ENCODE peak calls at places on chromosome 19, in seven cellular contexts. Y, U, W, T, V, Z and C are unnamed samples.

GRCh38 chr19:50975766-50976165 is 6.4 kb upstream of the KLK6 start:
- DNase-seq in W (no peak), T (peak), Z (no peak), U (no peak), Y (no peak), V (peak), C (no peak)

GRCh38 chr19:3121821-3122511 is 13.9 kb upstream of the GNA15 start:
- DNase-seq in W (no peak), Z (no peak), U (no peak), T (no peak), V (no peak), Y (no peak), C (no peak)

GRCh38 chr19:14673088-14673487 is 1.6 kb downstream of the ADGRE3 start:
- DNase-seq in Z (no peak), W (no peak), T (no peak), U (no peak), V (no peak), Y (no peak), C (no peak)

GRCh38 chr19:10290876-10291553 is 1.3 kb downstream of the ICAM5 start:
- DNase-seq in Y (peak), W (peak), T (peak), V (peak), U (no peak), Z (peak), C (no peak)

GRCh38 chr19:9323557-9323918 is 441 bp upstream of the ZNF559 start:
- DNase-seq in V (peak), T (no peak), Y (no peak), Z (peak), U (peak), W (peak), C (peak)

GRCh38 chr19:1132625-1133383 is 29.0 kb downstream of the GPX4 start:
- DNase-seq in Z (peak), U (peak), V (no peak), W (no peak), T (no peak), Y (no peak), C (no peak)

GRCh38 chr19:53554804-53555203 is 16.9 kb downstream of the ZNF331 start:
- DNase-seq in Y (no peak), V (no peak), T (peak), U (no peak), Z (no peak), W (no peak), C (no peak)

GRCh38 chr19:1130801-1131717 is 27.3 kb downstream of the GPX4 start:
- DNase-seq in U (no peak), T (no peak), V (no peak), Z (peak), Y (no peak), W (peak), C (no peak)

GRCh38 chr19:55508120-55508519 is 19.9 kb downstream of the SSC5D start:
- DNase-seq in V (no peak), Z (no peak), U (no peak), T (no peak), Y (no peak), W (no peak), C (peak)

GRCh38 chr19:50197348-50197747 is 6.1 kb upstream of the MYH14 start:
- DNase-seq in U (no peak), Z (no peak), T (no peak), W (no peak), Y (no peak), V (no peak), C (no peak)

GRCh38 chr19:50333737-50334617 is 4.8 kb upstream of the KCNC3 start:
- DNase-seq in V (peak), Z (peak), Y (peak), T (peak), U (no peak), W (peak), C (peak)

GRCh38 chr19:16070366-16070990 is 5.8 kb upstream of the TPM4 start:
- DNase-seq in Y (no peak), U (no peak), V (peak), Z (peak), T (no peak), W (peak), C (no peak)

GRCh38 chr19:31346660-31347059 is 2.6 kb downstream of the TSHZ3 start:
- DNase-seq in T (no peak), Z (no peak), U (no peak), V (no peak), Y (no peak), W (no peak), C (no peak)

GRCh38 chr19:10876459-10877240 is 5.3 kb downstream of the CARM1 start:
- DNase-seq in U (no peak), V (no peak), W (no peak), T (no peak), Z (no peak), Y (no peak), C (no peak)

GRCh38 chr19:27773318-27774094 is 1439.4 kb downstream of the UQCRFS1 start:
- DNase-seq in V (no peak), W (no peak), Y (no peak), T (no peak), Z (no peak), U (no peak), C (no peak)

GRCh38 chr19:677201-677600 is 1.0 kb downstream of the FSTL3 start:
- DNase-seq in Y (no peak), V (peak), Z (no peak), U (peak), W (no peak), T (peak), C (peak)

GRCh38 chr19:56637976-56638555 is 4.9 kb upstream of the SMIM17 start:
- DNase-seq in V (peak), Z (no peak), U (peak), Y (peak), T (peak), W (peak), C (peak)

GRCh38 chr19:29422686-29423085 is 103.1 kb upstream of the VSTM2B start:
- DNase-seq in Y (no peak), T (no peak), W (no peak), V (no peak), U (no peak), Z (no peak), C (no peak)

GRCh38 chr19:1167687-1168561 is 6.1 kb downstream of the SBNO2 start:
- DNase-seq in W (no peak), Z (no peak), U (no peak), T (no peak), Y (no peak), V (no peak), C (no peak)

GRCh38 chr19:50703915-50704548 is 15.6 kb downstream of the SHANK1 start:
- DNase-seq in T (peak), V (no peak), W (no peak), U (no peak), Z (no peak), Y (peak), C (no peak)

GRCh38 chr19:1488282-1488601 is 1.9 kb downstream of the PCSK4 start:
- DNase-seq in T (no peak), Y (no peak), Z (no peak), U (no peak), V (no peak), W (no peak), C (no peak)

GRCh38 chr19:1457031-1457739 is 7.3 kb downstream of the APC2 start:
- DNase-seq in V (no peak), U (no peak), Z (no peak), W (no peak), Y (peak), T (peak), C (no peak)

GRCh38 chr19:50870417-50871089 is 2.7 kb upstream of the KLK2 start:
- DNase-seq in U (peak), Z (no peak), W (no peak), Y (peak), V (no peak), T (peak), C (no peak)

GRCh38 chr19:8332976-8333770 is 9.9 kb downstream of the KANK3 start:
- DNase-seq in T (peak), U (no peak), Y (peak), W (no peak), V (no peak), Z (no peak), C (no peak)

GRCh38 chr19:12899891-12900518 is 9.0 kb downstream of the GCDH start:
- DNase-seq in Z (no peak), W (no peak), Y (no peak), V (no peak), T (no peak), U (no peak), C (no peak)

GRCh38 chr19:50419580-50420035 is 870 bp downstream of the SPIB start:
- DNase-seq in Z (peak), V (no peak), T (peak), Y (no peak), U (no peak), W (no peak), C (no peak)

GRCh38 chr19:12872941-12873890 is 8.0 kb downstream of the DNASE2 start:
- DNase-seq in T (peak), W (peak), Z (peak), U (peak), Y (peak), V (peak), C (peak)

GRCh38 chr19:33052352-33052972 is 12.2 kb downstream of the RHPN2 start:
- DNase-seq in U (peak), Y (no peak), V (no peak), T (no peak), W (no peak), Z (no peak), C (peak)

GRCh38 chr19:12867120-12868099 is 13.8 kb downstream of the DNASE2 start:
- DNase-seq in V (peak), W (peak), Z (peak), Y (peak), U (peak), T (peak), C (peak)

GRCh38 chr19:28705008-28705407 is 507.9 kb downstream of the UQCRFS1 start:
- DNase-seq in V (no peak), Z (no peak), W (no peak), U (peak), Y (peak), T (no peak), C (peak)

GRCh38 chr19:43624933-43625332 is 5.5 kb upstream of the ZNF428 start:
- DNase-seq in T (peak), Y (peak), Z (peak), W (peak), U (peak), V (peak), C (peak)

GRCh38 chr19:12723643-12724426 is at the start of gene TNPO2:
- DNase-seq in V (no peak), W (peak), Y (peak), T (peak), U (peak), Z (peak), C (peak)

GRCh38 chr19:30817965-30818364 is 445.8 kb downstream of the ZNF536 start:
- DNase-seq in V (no peak), Z (no peak), U (no peak), T (no peak), Y (no peak), W (no peak), C (no peak)

DNA sequence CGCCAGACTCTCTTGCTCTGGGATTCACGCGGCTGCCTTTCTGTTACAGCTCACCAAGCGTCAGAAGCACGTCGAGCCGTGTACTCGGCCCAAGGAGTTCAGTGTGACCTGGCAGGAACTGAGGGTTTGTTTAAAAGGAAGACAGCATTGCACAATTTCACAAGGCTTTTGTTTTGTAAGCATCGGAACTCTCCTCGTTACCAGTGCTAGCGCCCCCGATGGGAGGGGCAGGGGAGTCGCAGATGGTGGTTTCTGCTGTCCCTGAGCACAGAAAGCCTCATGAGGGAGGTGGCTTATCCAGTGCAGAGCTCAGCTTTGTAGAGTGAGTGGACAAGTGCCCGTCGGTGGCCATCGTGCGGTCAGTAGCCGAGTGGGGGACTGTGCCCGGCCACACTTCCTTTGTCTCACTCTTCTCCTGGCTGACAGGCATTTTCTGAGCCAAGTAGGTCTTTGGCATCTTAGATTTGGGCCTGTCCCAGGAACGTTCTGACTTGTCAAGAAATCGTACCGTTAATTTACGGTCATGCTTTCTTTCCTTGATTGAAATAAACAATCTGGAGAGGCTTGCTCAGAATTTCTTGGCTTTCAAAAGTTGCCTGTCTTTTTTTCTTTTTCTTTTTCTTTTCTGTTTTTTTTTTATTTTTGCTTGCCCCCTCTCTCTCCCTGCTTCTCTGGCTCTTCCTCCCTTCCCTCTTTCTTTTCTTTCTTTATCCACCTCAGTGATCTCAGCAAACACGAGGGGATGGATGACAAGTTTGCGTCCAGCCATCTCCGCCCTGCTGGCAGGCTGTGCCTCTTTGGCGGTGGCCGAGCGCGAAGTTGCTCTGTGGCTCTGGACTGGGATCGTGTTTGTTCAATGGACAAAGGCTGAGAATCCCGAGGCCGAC is 7.7 kb downstream of the KDM4B start:
- DNase-seq in U (peak), V (peak), Y (peak), T (peak), Z (peak), W (no peak), C (peak)
- H3K4me3 ChIP-seq in U (peak), V (peak), Y (no peak), T (no peak), Z (no peak), W (no peak), C (peak)

DNA sequence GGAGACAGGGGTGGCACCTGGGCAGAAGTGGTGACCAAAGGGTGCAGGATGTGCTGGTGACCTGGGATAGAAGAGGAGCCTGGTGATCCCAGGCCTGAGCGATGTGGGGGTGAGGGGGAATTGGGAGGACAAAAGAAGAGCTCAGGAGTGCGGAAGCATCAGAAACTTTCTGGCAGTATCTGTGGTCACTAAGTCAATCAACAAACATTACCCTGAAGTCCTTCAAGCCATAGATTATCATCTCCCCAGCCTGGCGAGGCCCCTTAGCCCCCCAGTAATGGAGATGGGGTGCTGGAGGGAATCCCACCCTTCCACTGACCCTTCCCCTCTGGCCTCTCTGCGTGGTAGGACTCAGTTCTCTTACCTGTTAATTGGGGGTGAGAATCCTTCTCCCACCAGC is 10.5 kb downstream of the MEF2B start:
- DNase-seq in U (no peak), Y (no peak), V (no peak), Z (no peak), W (no peak), T (no peak), C (no peak)
- H3K4me3 ChIP-seq in U (no peak), Y (no peak), V (no peak), Z (no peak), W (no peak), T (no peak), C (no peak)

GRCh38 chr19:46081928-46082727 is 41.3 kb upstream of the IGFL4 start:
- DNase-seq in U (peak), Z (no peak), Y (peak), T (peak), W (no peak), V (no peak), C (peak)
- H3K4me3 ChIP-seq in U (no peak), Z (no peak), Y (no peak), T (no peak), W (no peak), V (no peak), C (no peak)

GRCh38 chr19:6769006-6769637 is 1.9 kb upstream of the SH2D3A start:
- DNase-seq in V (no peak), Y (peak), Z (no peak), W (no peak), T (peak), U (peak), C (peak)

GRCh38 chr19:6766357-6767080 is 716 bp downstream of the SH2D3A start:
- DNase-seq in Y (no peak), V (no peak), W (no peak), Z (no peak), T (peak), U (no peak), C (no peak)

GRCh38 chr19:6768236-6768785 is 1.1 kb upstream of the SH2D3A start:
- DNase-seq in T (no peak), Y (no peak), V (no peak), Z (peak), W (no peak), U (no peak), C (no peak)

GRCh38 chr19:6767081-6767356 is 216 bp downstream of the SH2D3A start:
- DNase-seq in Z (no peak), U (no peak), T (no peak), W (no peak), V (no peak), Y (peak), C (no peak)

GRCh38 chr19:6767357-6768235 is at the start of gene SH2D3A:
- DNase-seq in V (peak), Z (peak), T (peak), Y (peak), W (peak), U (no peak), C (peak)
- H3K4me3 ChIP-seq in V (peak), Z (peak), T (peak), Y (peak), W (peak), U (no peak), C (peak)

GRCh38 chr19:48735031-48735615 is 5.3 kb downstream of the RASIP1 start:
- DNase-seq in Z (no peak), T (peak), W (no peak), V (no peak), Y (peak), U (no peak), C (no peak)
- H3K4me3 ChIP-seq in Z (peak), T (peak), W (no peak), V (no peak), Y (peak), U (no peak), C (no peak)

DNA sequence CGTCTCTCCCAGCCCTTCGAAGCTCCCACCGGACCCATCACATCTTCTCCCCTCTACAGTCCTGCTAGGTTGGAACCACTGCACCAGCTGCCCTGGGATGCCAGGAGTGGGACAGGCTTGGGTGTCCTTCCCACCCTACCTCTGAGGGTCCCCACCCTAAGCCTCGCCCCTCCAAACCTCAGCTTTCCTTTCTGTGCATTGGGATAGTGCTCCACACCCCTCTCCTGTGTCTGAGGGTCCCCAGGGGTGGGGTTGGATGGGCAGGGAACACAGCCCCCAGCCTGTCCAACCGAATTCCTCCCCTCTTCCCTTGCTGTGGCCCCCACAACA is 1.9 kb upstream of the BCL3 start:
- DNase-seq in V (no peak), Z (no peak), U (no peak), T (no peak), Y (no peak), W (no peak), C (no peak)
- H3K4me3 ChIP-seq in V (no peak), Z (peak), U (no peak), T (no peak), Y (no peak), W (no peak), C (no peak)

DNA sequence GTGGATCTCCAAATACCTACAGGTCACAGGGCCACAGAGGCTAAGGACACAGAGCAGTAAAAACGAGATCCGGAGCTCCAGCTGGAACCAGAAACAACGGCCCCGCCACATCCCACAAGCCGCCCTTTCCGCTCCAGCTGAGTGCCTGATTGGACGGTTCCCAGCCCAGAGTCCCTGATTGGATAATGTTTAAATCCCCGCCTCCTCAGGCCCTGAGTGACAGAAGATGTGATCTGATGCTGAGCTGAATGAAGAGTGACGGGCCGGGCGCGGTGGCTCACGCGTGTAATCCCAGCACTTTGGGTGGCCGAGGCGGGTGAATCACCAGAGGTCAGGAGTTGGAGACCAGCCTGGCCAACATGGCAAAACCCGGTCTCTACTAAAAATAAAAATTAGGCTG is at the start of gene ZNF99:
- DNase-seq in W (no peak), Y (no peak), T (no peak), V (peak), U (no peak), Z (no peak), C (no peak)
- H3K4me3 ChIP-seq in W (no peak), Y (no peak), T (no peak), V (peak), U (no peak), Z (no peak), C (no peak)